ENCODE peak calls at places on chromosomes 3 and 15, in five cellular contexts. One of them, this sample, is unnamed.

GRCh38 chr3:14200276-14200675 is 21.7 kb downstream of the LSM3 start:
- DNase-seq in K562: no peak
- DNase-seq in HepG2: no peak
- DNase-seq in A549: no peak
- DNase-seq in H1: peak; percentile 33
- DNase-seq in this sample: peak; percentile 40

GRCh38 chr15:100099976-100100375 is 241.8 kb downstream of the ADAMTS17 start:
- DNase-seq in HepG2: no peak
- DNase-seq in K562: no peak
- DNase-seq in A549: no peak
- DNase-seq in H1: no peak
- DNase-seq in this sample: no peak

GRCh38 chr3:112149136-112149535 is 16.1 kb upstream of the GCSAM start:
- DNase-seq in H1: no peak
- DNase-seq in HepG2: no peak
- DNase-seq in A549: no peak
- DNase-seq in K562: no peak
- DNase-seq in this sample: no peak

GRCh38 chr3:97957617-97958311 is 14.5 kb downstream of the RIOX2 start:
- DNase-seq in HepG2: no peak
- DNase-seq in K562: no peak
- DNase-seq in H1: no peak
- DNase-seq in A549: no peak
- DNase-seq in this sample: no peak

GRCh38 chr15:55750706-55751105 is 7.8 kb upstream of the PRTG start:
- DNase-seq in A549: no peak
- DNase-seq in HepG2: no peak
- DNase-seq in K562: no peak
- DNase-seq in H1: no peak
- DNase-seq in this sample: no peak

GRCh38 chr3:141477224-141477623 is 9.6 kb upstream of the RASA2 start:
- DNase-seq in H1: no peak
- DNase-seq in A549: peak; percentile 75
- DNase-seq in HepG2: peak; percentile 20
- DNase-seq in K562: peak; percentile 66
- DNase-seq in this sample: peak; percentile 94

GRCh38 chr3:94524102-94524922 is 461.5 kb downstream of the NSUN3 start:
- DNase-seq in A549: no peak
- DNase-seq in HepG2: peak; percentile 70
- DNase-seq in K562: peak; percentile 10
- DNase-seq in H1: no peak
- DNase-seq in this sample: no peak

GRCh38 chr15:63500265-63501250 is 3.8 kb upstream of the USP3 start:
- DNase-seq in A549: peak; percentile 93
- DNase-seq in HepG2: no peak
- DNase-seq in K562: no peak
- DNase-seq in H1: no peak
- DNase-seq in this sample: no peak

DNA sequence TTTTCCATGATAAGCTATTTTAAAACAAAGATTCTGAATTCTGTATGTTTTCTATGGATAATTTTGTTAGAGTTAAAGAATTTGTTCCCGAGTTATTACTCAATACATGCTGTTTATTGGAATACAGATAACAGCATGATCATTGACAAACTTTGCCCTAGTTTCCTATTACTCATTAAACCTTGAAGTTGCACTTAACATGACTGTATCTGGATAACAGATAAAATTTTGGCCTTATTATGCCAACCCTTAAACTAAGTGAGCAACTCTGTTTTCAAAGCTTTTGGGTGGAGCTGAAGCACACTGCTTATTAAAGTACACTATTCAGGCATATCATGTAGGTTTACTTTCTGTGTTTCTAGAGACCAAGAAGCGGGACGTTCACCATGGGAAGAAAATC is at the start of gene AADAC:
- DNase-seq in HepG2: no peak
- DNase-seq in K562: no peak
- DNase-seq in H1: no peak
- DNase-seq in A549: no peak
- DNase-seq in this sample: peak; percentile 46
- TF ChIP-seq MAFK in HepG2: no peak
- TF ChIP-seq MAFK in K562: no peak
- TF ChIP-seq MAFK in H1: no peak
- TF ChIP-seq MAFK in A549: no peak
- TF ChIP-seq MAFK in this sample: no peak

GRCh38 chr3:160945346-160945745 is 159.8 kb downstream of the B3GALNT1 start:
- DNase-seq in HepG2: no peak
- DNase-seq in H1: no peak
- DNase-seq in K562: no peak
- DNase-seq in A549: no peak
- DNase-seq in this sample: no peak

GRCh38 chr3:160941885-160942494 is 163.2 kb downstream of the B3GALNT1 start:
- DNase-seq in HepG2: peak; percentile 61
- DNase-seq in K562: peak; percentile 75
- DNase-seq in H1: peak; percentile 83
- DNase-seq in A549: peak; percentile 65
- DNase-seq in this sample: peak; percentile 61
- TF ChIP-seq MAFK in HepG2: no peak
- TF ChIP-seq MAFK in K562: no peak
- TF ChIP-seq MAFK in H1: no peak
- TF ChIP-seq MAFK in A549: no peak
- TF ChIP-seq MAFK in this sample: no peak

DNA sequence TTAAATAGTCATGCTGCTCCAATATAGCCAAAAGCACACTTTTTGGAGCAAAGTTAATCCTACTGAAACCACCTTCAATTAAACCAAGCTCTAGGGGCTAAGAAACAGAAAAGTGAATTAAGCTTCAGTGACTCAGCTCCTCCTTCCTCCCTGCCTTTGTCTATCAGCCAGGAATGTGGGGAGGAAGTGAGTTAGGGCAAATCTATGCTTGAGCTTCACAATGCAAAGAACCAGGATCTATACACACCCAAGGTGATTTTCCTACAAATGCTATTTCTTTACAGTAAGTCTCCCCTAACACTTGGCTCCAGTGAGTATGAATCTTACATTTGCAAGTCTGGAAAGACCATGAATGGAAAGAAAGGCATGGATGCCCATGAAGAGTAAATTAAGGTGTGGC is 212.1 kb downstream of the P3H2 start:
- DNase-seq in K562: no peak
- DNase-seq in A549: peak; percentile 43
- DNase-seq in HepG2: no peak
- DNase-seq in H1: no peak
- DNase-seq in this sample: peak; percentile 72
- TF ChIP-seq MAFK in K562: no peak
- TF ChIP-seq MAFK in A549: no peak
- TF ChIP-seq MAFK in HepG2: no peak
- TF ChIP-seq MAFK in H1: no peak
- TF ChIP-seq MAFK in this sample: no peak

GRCh38 chr15:85718271-85718971 is 76.3 kb downstream of the KLHL25 start:
- DNase-seq in H1: no peak
- DNase-seq in A549: no peak
- DNase-seq in K562: no peak
- DNase-seq in HepG2: no peak
- DNase-seq in this sample: no peak
- TF ChIP-seq MAFK in H1: no peak
- TF ChIP-seq MAFK in A549: no peak
- TF ChIP-seq MAFK in K562: no peak
- TF ChIP-seq MAFK in HepG2: no peak
- TF ChIP-seq MAFK in this sample: no peak

DNA sequence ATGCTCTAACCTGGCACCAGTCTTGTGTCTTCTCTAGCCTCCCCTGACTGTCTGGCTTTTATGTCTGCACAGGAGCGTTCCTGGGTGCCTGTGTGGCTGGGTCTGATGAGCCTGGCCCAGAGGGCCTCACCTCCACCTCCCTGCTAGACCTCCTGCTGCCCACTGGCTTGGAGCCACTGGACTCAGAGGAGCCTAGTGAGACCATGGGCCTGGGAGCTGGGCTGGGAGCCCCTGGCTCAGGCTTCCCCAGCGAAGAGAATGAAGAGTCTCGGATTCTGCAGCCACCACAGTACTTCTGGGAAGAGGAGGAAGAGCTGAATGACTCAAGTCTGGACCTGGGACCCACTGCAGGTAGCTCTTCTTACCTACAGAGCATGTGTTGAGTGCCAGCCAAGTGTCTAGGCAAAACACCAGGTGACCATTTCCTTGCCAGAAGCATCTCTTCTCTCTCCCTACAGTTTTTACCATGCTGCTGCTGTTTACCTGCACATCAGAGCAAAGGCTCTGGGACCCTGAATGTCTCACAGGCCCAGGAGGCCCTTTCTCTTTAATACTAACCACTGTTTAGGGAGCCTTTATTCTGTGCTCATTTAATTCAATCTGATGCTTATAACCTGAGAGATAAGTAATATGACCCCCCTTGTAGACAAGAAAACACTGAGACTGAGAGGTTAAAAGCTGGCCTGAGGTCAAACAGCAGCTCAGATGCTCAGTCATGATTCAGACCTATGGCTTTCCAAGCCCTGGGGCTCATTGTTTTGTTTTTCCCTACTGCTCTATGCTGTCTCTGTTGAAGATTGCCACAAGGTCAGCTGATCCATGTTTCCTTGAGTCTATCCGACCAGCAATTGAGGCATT is 10.4 kb downstream of the PODXL2 start:
- DNase-seq in A549: no peak
- DNase-seq in HepG2: no peak
- DNase-seq in H1: no peak
- DNase-seq in K562: no peak
- DNase-seq in this sample: peak; percentile 47
- TF ChIP-seq MAFK in A549: no peak
- TF ChIP-seq MAFK in HepG2: no peak
- TF ChIP-seq MAFK in H1: no peak
- TF ChIP-seq MAFK in K562: no peak
- TF ChIP-seq MAFK in this sample: no peak

GRCh38 chr15:90956551-90957104 is 1.9 kb downstream of the RCCD1 start:
- DNase-seq in K562: no peak
- DNase-seq in HepG2: no peak
- DNase-seq in H1: peak; percentile 94
- DNase-seq in A549: peak; percentile 66
- DNase-seq in this sample: peak; percentile 70
- TF ChIP-seq MAFK in K562: no peak
- TF ChIP-seq MAFK in HepG2: no peak
- TF ChIP-seq MAFK in H1: no peak
- TF ChIP-seq MAFK in A549: no peak
- TF ChIP-seq MAFK in this sample: no peak

DNA sequence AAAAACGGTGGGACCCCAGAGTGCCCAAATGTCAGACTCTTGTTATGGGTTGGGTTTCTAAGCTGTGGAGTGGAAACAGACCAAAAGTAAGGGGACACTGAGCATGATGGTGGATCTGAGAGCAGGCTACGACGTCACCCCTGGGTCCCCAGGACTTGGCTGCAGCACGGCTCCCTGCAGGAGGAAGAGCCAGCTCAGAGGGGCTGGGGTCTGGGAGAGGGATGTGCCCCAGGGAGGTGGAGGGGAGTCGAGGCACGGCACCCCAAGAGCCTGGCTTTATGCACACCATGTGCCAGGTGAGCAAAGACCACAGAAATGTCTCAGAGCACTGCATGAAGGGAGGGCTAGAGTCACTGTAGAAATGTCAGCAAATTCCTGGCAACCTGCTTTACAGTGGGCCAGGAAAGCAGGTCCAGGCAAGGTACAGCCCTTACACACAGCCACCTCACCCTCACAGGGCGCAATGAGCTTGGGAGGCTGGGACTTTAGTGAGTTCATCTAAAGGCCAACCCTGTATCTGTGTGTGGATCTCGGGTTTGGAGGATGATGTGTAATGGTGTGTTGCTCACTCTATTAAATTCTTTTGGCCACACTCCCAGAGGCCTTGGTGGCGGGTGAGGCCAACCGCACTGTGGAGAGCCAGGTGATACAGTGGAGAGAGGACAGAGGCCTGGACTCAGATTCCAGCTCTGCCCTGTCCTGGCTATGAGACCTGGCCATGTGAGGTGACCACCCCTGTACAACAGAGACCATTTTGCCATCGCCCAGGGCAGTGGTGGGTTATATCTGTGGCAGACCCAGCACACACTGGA is 14.1 kb downstream of the CTSH start:
- DNase-seq in A549: peak; percentile 82
- DNase-seq in HepG2: no peak
- DNase-seq in K562: peak; percentile 60
- DNase-seq in H1: no peak
- DNase-seq in this sample: peak; percentile 92
- TF ChIP-seq MAFK in A549: no peak
- TF ChIP-seq MAFK in HepG2: no peak
- TF ChIP-seq MAFK in K562: no peak
- TF ChIP-seq MAFK in H1: no peak
- TF ChIP-seq MAFK in this sample: no peak

GRCh38 chr3:29802057-29802456 is 521.2 kb downstream of the RBMS3 start:
- DNase-seq in A549: no peak
- DNase-seq in HepG2: peak; percentile 1
- DNase-seq in K562: no peak
- DNase-seq in H1: no peak
- DNase-seq in this sample: no peak
- TF ChIP-seq MAFK in A549: no peak
- TF ChIP-seq MAFK in HepG2: no peak
- TF ChIP-seq MAFK in K562: no peak
- TF ChIP-seq MAFK in H1: no peak
- TF ChIP-seq MAFK in this sample: no peak